ENCODE peak calls at places on chromosome 14, in eight cellular contexts. One of them, this sample, is unnamed.

GRCh38 chr14:103597623-103598372 is 31.2 kb upstream of the KLC1 start:
- DNase-seq in GM04503: peak; percentile 45
- DNase-seq in iPS-NIHi11: peak; percentile 49
- DNase-seq in activated T-cell treated with anti-CD3 and anti-CD28 coated beads, Interleukin-2, amount 50 U/mL, for 72 hours: no peak
- DNase-seq in GM12865: no peak
- DNase-seq in kidney epithelial cell: peak; percentile 78
- DNase-seq in AG08395: peak; percentile 97
- DNase-seq in NCI-H1105: no peak
- DNase-seq in this sample: no peak

GRCh38 chr14:69650948-69651369 is 39.6 kb downstream of the SUSD6 start:
- DNase-seq in kidney epithelial cell: no peak
- DNase-seq in iPS-NIHi11: no peak
- DNase-seq in AG08395: no peak
- DNase-seq in activated T-cell treated with anti-CD3 and anti-CD28 coated beads, Interleukin-2, amount 50 U/mL, for 72 hours: no peak
- DNase-seq in GM04503: no peak
- DNase-seq in GM12865: no peak
- DNase-seq in NCI-H1105: no peak
- DNase-seq in this sample: no peak

GRCh38 chr14:90626550-90626949 is 189.7 kb downstream of the TTC7B start:
- DNase-seq in AG08395: no peak
- DNase-seq in activated T-cell treated with anti-CD3 and anti-CD28 coated beads, Interleukin-2, amount 50 U/mL, for 72 hours: no peak
- DNase-seq in GM04503: no peak
- DNase-seq in kidney epithelial cell: no peak
- DNase-seq in GM12865: no peak
- DNase-seq in iPS-NIHi11: no peak
- DNase-seq in NCI-H1105: no peak
- DNase-seq in this sample: no peak

GRCh38 chr14:73426877-73427276 is 31.5 kb downstream of the NUMB start:
- DNase-seq in iPS-NIHi11: no peak
- DNase-seq in kidney epithelial cell: no peak
- DNase-seq in GM12865: peak; percentile 14
- DNase-seq in AG08395: no peak
- DNase-seq in GM04503: no peak
- DNase-seq in NCI-H1105: no peak
- DNase-seq in activated T-cell treated with anti-CD3 and anti-CD28 coated beads, Interleukin-2, amount 50 U/mL, for 72 hours: no peak
- DNase-seq in this sample: no peak

GRCh38 chr14:81247271-81247766 is 26.6 kb upstream of the GTF2A1 start:
- DNase-seq in GM04503: peak; percentile 23
- DNase-seq in GM12865: no peak
- DNase-seq in activated T-cell treated with anti-CD3 and anti-CD28 coated beads, Interleukin-2, amount 50 U/mL, for 72 hours: no peak
- DNase-seq in AG08395: peak; percentile 54
- DNase-seq in iPS-NIHi11: no peak
- DNase-seq in NCI-H1105: no peak
- DNase-seq in kidney epithelial cell: no peak
- DNase-seq in this sample: no peak

GRCh38 chr14:94844593-94844992 is 74.7 kb upstream of the GSC start:
- DNase-seq in activated T-cell treated with anti-CD3 and anti-CD28 coated beads, Interleukin-2, amount 50 U/mL, for 72 hours: no peak
- DNase-seq in kidney epithelial cell: no peak
- DNase-seq in NCI-H1105: no peak
- DNase-seq in iPS-NIHi11: no peak
- DNase-seq in AG08395: no peak
- DNase-seq in GM04503: no peak
- DNase-seq in GM12865: no peak
- DNase-seq in this sample: no peak

GRCh38 chr14:33941727-33942126 is 9.1 kb downstream of the EGLN3 start:
- DNase-seq in iPS-NIHi11: no peak
- DNase-seq in activated T-cell treated with anti-CD3 and anti-CD28 coated beads, Interleukin-2, amount 50 U/mL, for 72 hours: no peak
- DNase-seq in GM12865: no peak
- DNase-seq in NCI-H1105: no peak
- DNase-seq in kidney epithelial cell: no peak
- DNase-seq in GM04503: no peak
- DNase-seq in AG08395: no peak
- DNase-seq in this sample: no peak

GRCh38 chr14:34051966-34052657 is 101.2 kb upstream of the EGLN3 start:
- DNase-seq in GM04503: peak; percentile 36
- DNase-seq in iPS-NIHi11: no peak
- DNase-seq in kidney epithelial cell: peak; percentile 77
- DNase-seq in activated T-cell treated with anti-CD3 and anti-CD28 coated beads, Interleukin-2, amount 50 U/mL, for 72 hours: no peak
- DNase-seq in NCI-H1105: no peak
- DNase-seq in AG08395: peak; percentile 66
- DNase-seq in GM12865: peak; percentile 56
- DNase-seq in this sample: peak; percentile 12

GRCh38 chr14:99737451-99737951 is 53.4 kb downstream of the CYP46A1 start:
- DNase-seq in activated T-cell treated with anti-CD3 and anti-CD28 coated beads, Interleukin-2, amount 50 U/mL, for 72 hours: no peak
- DNase-seq in AG08395: peak; percentile 42
- DNase-seq in kidney epithelial cell: no peak
- DNase-seq in GM12865: no peak
- DNase-seq in GM04503: no peak
- DNase-seq in iPS-NIHi11: peak; percentile 46
- DNase-seq in NCI-H1105: no peak
- DNase-seq in this sample: no peak

GRCh38 chr14:64707661-64708060 is 3.4 kb downstream of the PLEKHG3 start:
- DNase-seq in GM04503: no peak
- DNase-seq in kidney epithelial cell: peak; percentile 88
- DNase-seq in iPS-NIHi11: no peak
- DNase-seq in AG08395: peak; percentile 60
- DNase-seq in GM12865: no peak
- DNase-seq in activated T-cell treated with anti-CD3 and anti-CD28 coated beads, Interleukin-2, amount 50 U/mL, for 72 hours: no peak
- DNase-seq in NCI-H1105: no peak
- DNase-seq in this sample: no peak

GRCh38 chr14:73686901-73687300 is 27.3 kb downstream of the PNMA1 start:
- DNase-seq in GM12865: no peak
- DNase-seq in GM04503: no peak
- DNase-seq in iPS-NIHi11: no peak
- DNase-seq in kidney epithelial cell: no peak
- DNase-seq in NCI-H1105: no peak
- DNase-seq in AG08395: no peak
- DNase-seq in activated T-cell treated with anti-CD3 and anti-CD28 coated beads, Interleukin-2, amount 50 U/mL, for 72 hours: no peak
- DNase-seq in this sample: no peak

GRCh38 chr14:52950898-52951729 is at the start of gene FERMT2:
- DNase-seq in GM12865: peak; percentile 58
- DNase-seq in NCI-H1105: peak; percentile 76
- DNase-seq in AG08395: peak; percentile 91
- DNase-seq in iPS-NIHi11: peak; percentile 97
- DNase-seq in kidney epithelial cell: peak; percentile 38
- DNase-seq in GM04503: no peak
- DNase-seq in activated T-cell treated with anti-CD3 and anti-CD28 coated beads, Interleukin-2, amount 50 U/mL, for 72 hours: peak; percentile 30
- DNase-seq in this sample: peak; percentile 74

GRCh38 chr14:94690486-94690885 is 78.3 kb downstream of the SERPINA3 start:
- DNase-seq in GM04503: no peak
- DNase-seq in activated T-cell treated with anti-CD3 and anti-CD28 coated beads, Interleukin-2, amount 50 U/mL, for 72 hours: no peak
- DNase-seq in NCI-H1105: no peak
- DNase-seq in GM12865: no peak
- DNase-seq in kidney epithelial cell: no peak
- DNase-seq in AG08395: no peak
- DNase-seq in iPS-NIHi11: no peak
- DNase-seq in this sample: no peak

GRCh38 chr14:63344336-63344735 is 25.6 kb upstream of the GPHB5 start:
- DNase-seq in GM04503: no peak
- DNase-seq in kidney epithelial cell: no peak
- DNase-seq in GM12865: no peak
- DNase-seq in AG08395: no peak
- DNase-seq in NCI-H1105: no peak
- DNase-seq in iPS-NIHi11: no peak
- DNase-seq in activated T-cell treated with anti-CD3 and anti-CD28 coated beads, Interleukin-2, amount 50 U/mL, for 72 hours: no peak
- DNase-seq in this sample: no peak

GRCh38 chr14:32933623-32933942 is 5.1 kb upstream of the NPAS3 start:
- DNase-seq in AG08395: peak; percentile 37
- DNase-seq in iPS-NIHi11: no peak
- DNase-seq in NCI-H1105: no peak
- DNase-seq in activated T-cell treated with anti-CD3 and anti-CD28 coated beads, Interleukin-2, amount 50 U/mL, for 72 hours: no peak
- DNase-seq in GM04503: no peak
- DNase-seq in GM12865: no peak
- DNase-seq in kidney epithelial cell: no peak
- DNase-seq in this sample: no peak

GRCh38 chr14:85533821-85534271 is 3.9 kb downstream of the FLRT2 start:
- DNase-seq in NCI-H1105: peak; percentile 51
- DNase-seq in GM04503: no peak
- DNase-seq in GM12865: no peak
- DNase-seq in kidney epithelial cell: no peak
- DNase-seq in iPS-NIHi11: peak; percentile 28
- DNase-seq in AG08395: peak; percentile 10
- DNase-seq in activated T-cell treated with anti-CD3 and anti-CD28 coated beads, Interleukin-2, amount 50 U/mL, for 72 hours: no peak
- DNase-seq in this sample: no peak